ENCODE peak calls at places on chromosomes 2 and 18, in four cellular contexts. O is HEK293T, P is K562, G is GM12878. R is an unnamed sample.

GRCh38 chr2:74146929-74147728 is 583 bp downstream of the BOLA3 start:
- DNase-seq in O (no peak), P (no peak), G (no peak), R (no peak)

GRCh38 chr2:20199381-20200270 is 25.3 kb downstream of the SDC1 start:
- DNase-seq in P (no peak), G (no peak), O (no peak), R (no peak)

GRCh38 chr2:17594533-17595391 is 54.3 kb downstream of the VSNL1 start:
- DNase-seq in G (no peak), P (no peak), O (no peak), R (no peak)

GRCh38 chr2:102074167-102074778 is 68.3 kb upstream of the IL1R1 start:
- DNase-seq in O (no peak), P (peak), G (no peak), R (no peak)

GRCh38 chr2:125471963-125472362 is 1184.0 kb upstream of the GYPC start:
- DNase-seq in P (no peak), G (no peak), O (peak), R (peak)

GRCh38 chr2:26591619-26592505 is 49.3 kb downstream of the CIB4 start:
- DNase-seq in P (no peak), O (no peak), G (no peak), R (no peak)

GRCh38 chr2:214174563-214174962 is 236.3 kb upstream of the VWC2L start:
- DNase-seq in G (no peak), P (no peak), O (no peak), R (no peak)

GRCh38 chr2:176118606-176119370 is 2.2 kb downstream of the HOXD10 start:
- DNase-seq in P (peak), G (no peak), O (no peak), R (peak)

GRCh38 chr2:224658776-224659175 is 57.4 kb downstream of the CCDC195 start:
- DNase-seq in P (no peak), O (no peak), G (no peak), R (no peak)

GRCh38 chr2:75238670-75239330 is 39.5 kb upstream of the TACR1 start:
- DNase-seq in O (no peak), G (no peak), P (no peak), R (no peak)

GRCh38 chr18:12599966-12600365 is 57.9 kb downstream of the SPIRE1 start:
- DNase-seq in P (no peak), O (no peak), G (no peak), R (no peak)

GRCh38 chr2:138274421-138275291 is 226.9 kb upstream of the SPOPL start:
- DNase-seq in P (no peak), O (no peak), G (no peak), R (no peak)

GRCh38 chr2:149661844-149662243 is 74.3 kb upstream of the MMADHC start:
- DNase-seq in P (no peak), O (no peak), G (no peak), R (no peak)

GRCh38 chr2:12636837-12637581 is 79.7 kb upstream of the TRIB2 start:
- DNase-seq in O (no peak), G (no peak), P (no peak), R (peak)

GRCh38 chr2:207854484-207855386 is 85.0 kb upstream of the FZD5 start:
- DNase-seq in G (no peak), O (no peak), P (no peak), R (no peak)

GRCh38 chr2:120906914-120907313 is 171.2 kb downstream of the GLI2 start:
- DNase-seq in G (no peak), O (no peak), P (no peak), R (no peak)

GRCh38 chr2:57396364-57397098 is 650.1 kb upstream of the VRK2 start:
- DNase-seq in O (no peak), P (no peak), G (no peak), R (no peak)

GRCh38 chr2:112021269-112021668 is 33.8 kb upstream of the TMEM87B start:
- DNase-seq in O (no peak), P (no peak), G (no peak), R (no peak)
- TF ChIP-seq FOXM1 in O (no peak), P (no peak), G (no peak), R (no peak)

GRCh38 chr2:114331934-114332333 is 110.5 kb upstream of the DPP10 start:
- DNase-seq in O (no peak), P (no peak), G (no peak), R (no peak)
- TF ChIP-seq FOXM1 in O (no peak), P (no peak), G (no peak), R (no peak)

GRCh38 chr2:236988690-236989639 is 96.7 kb upstream of the COPS8 start:
- DNase-seq in O (no peak), P (no peak), G (no peak), R (no peak)

GRCh38 chr2:236993799-236994198 is 91.9 kb upstream of the COPS8 start:
- DNase-seq in O (no peak), P (no peak), G (no peak), R (no peak)

GRCh38 chr2:236988216-236988615 is 97.5 kb upstream of the COPS8 start:
- DNase-seq in O (no peak), P (no peak), G (no peak), R (no peak)

GRCh38 chr2:236994361-236994760 is 91.3 kb upstream of the COPS8 start:
- DNase-seq in P (no peak), G (no peak), O (no peak), R (no peak)

DNA sequence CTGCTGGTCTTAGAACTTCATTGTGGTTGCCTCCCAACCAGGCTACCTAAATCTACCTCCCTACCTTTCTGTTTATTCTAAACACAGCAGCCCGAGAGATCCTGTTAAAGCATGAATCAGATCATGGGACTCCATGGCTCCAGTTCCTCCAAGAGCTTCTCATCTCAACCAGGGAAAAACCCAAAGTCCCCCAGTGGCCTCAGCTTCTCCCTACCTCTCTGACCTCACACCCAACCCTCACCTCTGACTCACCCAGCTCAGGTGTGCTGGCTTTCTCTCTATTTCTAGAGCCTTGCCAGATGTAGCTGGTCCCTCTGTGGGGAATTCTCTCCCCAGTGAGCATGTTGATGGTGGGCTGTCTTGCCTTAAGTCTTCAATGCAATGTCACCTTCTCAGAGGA is 93.8 kb upstream of the COPS8 start:
- DNase-seq in P (no peak), O (no peak), G (no peak), R (no peak)
- TF ChIP-seq FOXM1 in P (no peak), O (no peak), G (no peak), R (no peak)

GRCh38 chr2:78541451-78542267 is 483.8 kb upstream of the REG3G start:
- DNase-seq in G (no peak), O (no peak), P (peak), R (no peak)
- TF ChIP-seq FOXM1 in G (no peak), O (no peak), P (no peak), R (no peak)

DNA sequence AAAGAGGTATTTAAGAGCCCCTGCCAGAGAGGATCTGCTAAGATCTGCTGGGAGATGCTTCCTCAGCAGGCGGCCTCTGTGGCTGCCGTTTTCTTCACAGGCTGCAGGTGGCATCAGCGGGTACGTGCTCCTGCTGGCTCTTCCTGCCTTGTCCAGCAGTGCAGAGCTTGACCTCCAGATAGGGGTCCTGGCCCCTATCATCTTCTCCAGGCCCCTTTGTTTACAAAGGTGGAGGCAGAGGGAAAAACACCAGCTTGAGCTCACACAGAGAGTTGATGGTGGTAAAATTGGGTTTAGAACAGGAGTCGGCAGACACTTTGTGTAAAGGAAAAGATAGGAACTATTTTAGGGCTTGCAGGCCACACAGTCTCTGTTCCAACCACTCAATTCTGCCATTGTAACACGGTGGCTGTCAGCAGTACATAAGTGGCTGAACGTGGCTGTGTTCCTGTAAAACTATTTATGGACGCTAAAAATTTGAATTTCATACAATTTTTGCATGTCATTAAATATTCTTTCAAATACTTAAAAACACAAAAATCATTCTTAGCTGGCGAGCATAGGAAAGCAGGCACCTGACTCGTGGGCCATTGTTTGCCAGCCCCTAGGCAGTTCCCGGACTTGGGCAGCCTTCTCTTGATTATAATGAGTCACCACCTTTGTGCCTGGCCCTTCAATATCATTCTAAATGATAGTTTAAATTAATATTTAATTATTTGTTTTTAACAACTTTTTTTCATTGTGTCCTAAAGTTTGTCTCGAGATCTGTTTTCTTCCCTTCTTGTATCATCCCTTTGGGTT is 98.2 kb upstream of the B3GNT7 start:
- DNase-seq in G (peak), O (peak), P (peak), R (peak)
- TF ChIP-seq FOXM1 in G (no peak), O (no peak), P (no peak), R (no peak)

GRCh38 chr2:31365834-31366505 is 48.6 kb downstream of the XDH start:
- DNase-seq in P (no peak), G (no peak), O (no peak), R (no peak)
- TF ChIP-seq FOXM1 in P (no peak), G (no peak), O (no peak), R (no peak)

GRCh38 chr2:218075975-218076811 is 7.1 kb downstream of the RUFY4 start:
- DNase-seq in G (no peak), P (no peak), O (no peak), R (no peak)
- TF ChIP-seq FOXM1 in G (no peak), P (no peak), O (no peak), R (no peak)

GRCh38 chr2:145631561-145631960 is 1111.6 kb upstream of the ZEB2 start:
- DNase-seq in P (no peak), G (no peak), O (no peak), R (no peak)

GRCh38 chr2:145623136-145623535 is 1103.2 kb upstream of the ZEB2 start:
- DNase-seq in P (no peak), O (no peak), G (no peak), R (no peak)

DNA sequence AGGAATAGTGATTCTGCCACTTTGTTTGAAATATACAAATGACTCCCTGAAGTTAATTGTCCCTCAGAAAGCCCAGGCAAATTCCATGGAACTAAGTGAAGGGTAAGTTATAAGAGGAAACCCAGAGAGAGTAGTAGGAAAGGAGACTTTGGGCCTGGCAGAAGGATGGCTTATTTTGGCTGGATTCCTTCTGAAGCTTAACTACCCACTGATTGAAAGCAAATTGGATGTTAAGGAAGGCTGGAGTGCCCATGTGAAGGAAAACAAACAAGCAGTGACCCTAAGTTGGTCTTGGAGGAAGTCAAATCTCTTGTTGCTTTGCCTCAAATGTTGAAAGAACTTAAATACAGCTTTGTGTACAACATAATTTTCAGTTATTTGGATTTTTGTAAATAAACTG is 1106.4 kb upstream of the ZEB2 start:
- DNase-seq in P (no peak), G (no peak), O (no peak), R (no peak)
- TF ChIP-seq FOXM1 in P (no peak), G (no peak), O (no peak), R (no peak)

GRCh38 chr2:128550389-128550788 is 231.7 kb upstream of the HS6ST1 start:
- DNase-seq in P (no peak), O (no peak), G (no peak), R (no peak)
- TF ChIP-seq FOXM1 in P (no peak), O (no peak), G (no peak), R (no peak)